ENCODE peak calls at places on chromosomes 16 and 17, in ten cellular contexts. E is NCI-H345; K is RPMI7951; V is WTC11; T is NCI-H524 treated with DMSO at 0.1 percent for 48 hours; S is H54; I is WERI-Rb-1; N is anterior cingulate cortex; J is stimulated activated naive CD8-positive, alpha-beta T cell treated with anti-CD3 and anti-CD28 coated beads, Interleukin-15, Interleukin-2, amounts not matched to agents 100 U/mL and 50 U/mL, for 24 hours; C is left ventricle myocardium inferior. R is an unnamed sample.

GRCh38 chr17:65362826-65363225 is 198.6 kb downstream of the AXIN2 start:
- DNase-seq in K (peak), T (no peak), V (no peak), S (no peak), C (no peak), E (no peak), N (no peak), I (no peak), J (no peak), R (no peak)

GRCh38 chr17:49433000-49433694 is 18.5 kb upstream of the PHB1 start:
- DNase-seq in K (no peak), V (no peak), C (no peak), J (no peak), N (no peak), E (no peak), S (no peak), I (no peak), T (no peak), R (no peak)

GRCh38 chr17:7204335-7204734 is 15.3 kb downstream of the DLG4 start:
- DNase-seq in I (peak), E (no peak), J (no peak), N (no peak), S (no peak), V (no peak), C (no peak), K (no peak), T (peak), R (no peak)

GRCh38 chr17:78268960-78269892 is 37.8 kb downstream of the TMEM235 start:
- DNase-seq in K (no peak), I (peak), V (no peak), S (no peak), E (no peak), N (no peak), J (no peak), T (no peak), C (no peak), R (no peak)

GRCh38 chr16:10027553-10027952 is 154.7 kb downstream of the GRIN2A start:
- DNase-seq in N (no peak), I (no peak), E (no peak), K (no peak), J (no peak), V (no peak), S (no peak), T (no peak), C (no peak), R (no peak)

GRCh38 chr16:1745181-1745899 is 26.0 kb downstream of the NME3 start:
- DNase-seq in C (no peak), I (no peak), S (peak), N (no peak), E (no peak), T (no peak), V (no peak), K (peak), J (no peak), R (peak)

GRCh38 chr16:1614226-1615102 is 2.3 kb downstream of the CRAMP1 start:
- DNase-seq in C (no peak), I (peak), V (peak), S (peak), N (no peak), T (no peak), J (peak), E (no peak), K (peak), R (peak)

GRCh38 chr17:59149051-59149450 is 5.9 kb downstream of the SKA2 start:
- DNase-seq in K (peak), S (no peak), E (no peak), C (no peak), T (no peak), J (no peak), N (no peak), I (no peak), V (no peak), R (no peak)

GRCh38 chr17:41360291-41360995 is 9.2 kb downstream of the KRT33B start:
- DNase-seq in T (no peak), V (no peak), C (no peak), E (no peak), I (no peak), S (no peak), J (no peak), N (no peak), K (peak), R (peak)

GRCh38 chr17:76063880-76064546 is 8.3 kb downstream of the SRP68 start:
- DNase-seq in J (no peak), S (no peak), C (no peak), N (no peak), K (no peak), I (no peak), T (no peak), V (no peak), E (no peak), R (no peak)

GRCh38 chr16:72847187-72848044 is 200.5 kb downstream of the ZFHX3 start:
- DNase-seq in I (peak), J (peak), C (no peak), K (peak), T (no peak), V (peak), S (peak), E (no peak), N (peak), R (peak)

GRCh38 chr17:8557176-8557806 is 73.2 kb downstream of the MYH10 start:
- DNase-seq in V (no peak), I (no peak), E (no peak), K (no peak), T (no peak), N (no peak), S (no peak), C (no peak), J (no peak), R (no peak)

GRCh38 chr17:74528491-74529199 is 2.6 kb downstream of the CD300LB start:
- DNase-seq in C (no peak), V (no peak), E (no peak), K (no peak), J (peak), N (no peak), I (no peak), T (no peak), S (no peak), R (no peak)

GRCh38 chr16:58510776-58511628 is 4.3 kb upstream of the SETD6 start:
- DNase-seq in C (no peak), K (no peak), J (no peak), E (no peak), V (no peak), S (no peak), I (no peak), T (no peak), N (no peak), R (no peak)

GRCh38 chr16:28321700-28322411 is 29.5 kb downstream of the SBK1 start:
- DNase-seq in K (no peak), S (peak), T (no peak), V (peak), J (peak), N (no peak), E (no peak), I (peak), C (no peak), R (peak)

GRCh38 chr16:80125677-80126076 is 415.1 kb upstream of the DYNLRB2 start:
- DNase-seq in C (peak), V (no peak), S (no peak), K (no peak), E (no peak), J (no peak), I (no peak), T (no peak), N (no peak), R (no peak)

GRCh38 chr16:57060323-57061083 is 31.9 kb upstream of the CPNE2 start:
- DNase-seq in S (no peak), J (no peak), N (no peak), I (no peak), K (no peak), T (no peak), V (no peak), E (no peak), C (no peak), R (no peak)

GRCh38 chr17:72474740-72475477 is 354.1 kb downstream of the SOX9 start:
- DNase-seq in N (no peak), T (no peak), K (no peak), J (no peak), I (no peak), E (no peak), C (no peak), S (no peak), V (no peak), R (no peak)

GRCh38 chr17:10091051-10091450 is 107.4 kb downstream of the GAS7 start:
- DNase-seq in C (no peak), V (no peak), S (no peak), T (no peak), E (no peak), I (no peak), K (no peak), J (no peak), N (no peak), R (no peak)

GRCh38 chr16:3961449-3961849 is 80.9 kb upstream of the CREBBP start:
- DNase-seq in N (no peak), J (no peak), C (no peak), T (no peak), S (peak), V (no peak), E (no peak), K (peak), I (no peak), R (peak)

GRCh38 chr17:64028874-64029464 is 8.5 kb upstream of the ICAM2 start:
- DNase-seq in C (peak), T (peak), E (peak), S (peak), K (peak), N (peak), V (peak), I (peak), J (peak), R (peak)

GRCh38 chr16:15879255-15879804 is 9.1 kb downstream of the CEP20 start:
- DNase-seq in S (no peak), J (no peak), C (no peak), K (peak), T (no peak), I (no peak), N (no peak), E (peak), V (no peak), R (peak)

GRCh38 chr17:30433514-30433913 is 43.7 kb upstream of the GOSR1 start:
- DNase-seq in E (peak), N (no peak), S (peak), K (peak), C (no peak), J (no peak), I (no peak), T (no peak), V (no peak), R (peak)